ENCODE peak calls at places on chromosomes 4 and X, in eight cellular contexts. B is breast epithelium, T is K562, R is tibial artery, J is AG10803, V is osteocyte, X is lower leg skin, W is thyroid gland. S is an unnamed sample.

GRCh38 chr4:83389037-83389755 is 54.5 kb upstream of the HPSE start:
- DNase-seq in V (no peak), J (no peak), R (no peak), X (no peak), B (no peak), W (peak), T (no peak), S (no peak)

GRCh38 chr4:94127707-94128328 is 79.8 kb upstream of the SMARCAD1 start:
- DNase-seq in B (no peak), T (peak), X (no peak), J (peak), W (no peak), R (no peak), V (no peak), S (peak)

GRCh38 chrX:15299945-15300851 is 15.2 kb downstream of the ASB11 start:
- DNase-seq in W (no peak), R (no peak), V (no peak), B (no peak), J (peak), X (no peak), T (peak), S (no peak)

GRCh38 chr4:182478475-182478874 is 235.3 kb downstream of the TENM3 start:
- DNase-seq in T (peak), J (peak), W (no peak), B (no peak), V (no peak), R (no peak), X (no peak), S (peak)

GRCh38 chrX:30141966-30142365 is 73.4 kb upstream of the MAGEB2 start:
- DNase-seq in B (no peak), W (no peak), V (no peak), T (peak), J (peak), R (no peak), X (no peak), S (no peak)

GRCh38 chr4:92535599-92535998 is 231.8 kb downstream of the GRID2 start:
- DNase-seq in W (no peak), R (no peak), X (no peak), B (no peak), J (no peak), V (no peak), T (no peak), S (no peak)

GRCh38 chrX:119885554-119886428 is 9.9 kb upstream of the AKAP14 start:
- DNase-seq in J (no peak), W (no peak), V (no peak), T (peak), X (no peak), R (no peak), B (no peak), S (no peak)

GRCh38 chrX:133652185-133652584 is 236.9 kb upstream of the GPC4 start:
- DNase-seq in W (no peak), X (no peak), T (no peak), J (no peak), V (no peak), R (no peak), B (no peak), S (no peak)

GRCh38 chrX:24204331-24204730 is 54.8 kb downstream of the ZFX start:
- DNase-seq in J (peak), X (no peak), R (no peak), W (no peak), B (no peak), T (no peak), V (no peak), S (no peak)

GRCh38 chr4:96519291-96519690 is 679.4 kb downstream of the PDHA2 start:
- DNase-seq in T (no peak), B (no peak), X (no peak), R (no peak), J (no peak), W (no peak), V (no peak), S (no peak)

GRCh38 chr4:23169598-23170311 is 477.0 kb downstream of the GBA3 start:
- DNase-seq in B (no peak), R (no peak), X (no peak), W (no peak), J (no peak), V (no peak), T (no peak), S (no peak)

GRCh38 chrX:45351478-45351877 is 150.8 kb upstream of the DIPK2B start:
- DNase-seq in V (no peak), X (no peak), J (peak), B (no peak), W (no peak), R (no peak), T (no peak), S (peak)

GRCh38 chrX:68721546-68721945 is 74.1 kb downstream of the STARD8 start:
- DNase-seq in T (no peak), R (no peak), J (no peak), B (no peak), W (no peak), X (peak), V (no peak), S (no peak)

GRCh38 chr4:972651-973424 is 531 bp downstream of the DGKQ start:
- DNase-seq in R (no peak), X (no peak), V (no peak), B (no peak), J (peak), W (peak), T (peak), S (no peak)

GRCh38 chrX:48695524-48695875 is 1.0 kb upstream of the SUV39H1 start:
- DNase-seq in W (peak), J (no peak), R (no peak), B (no peak), X (no peak), T (no peak), V (no peak), S (no peak)

GRCh38 chr4:176635372-176636261 is 157.1 kb downstream of the VEGFC start:
- DNase-seq in V (no peak), W (no peak), B (no peak), R (no peak), J (peak), T (no peak), X (no peak), S (peak)

GRCh38 chrX:139692506-139692849 is 15.5 kb downstream of the MCF2 start:
- DNase-seq in J (peak), X (no peak), B (no peak), R (no peak), T (no peak), V (no peak), W (peak), S (no peak)

DNA sequence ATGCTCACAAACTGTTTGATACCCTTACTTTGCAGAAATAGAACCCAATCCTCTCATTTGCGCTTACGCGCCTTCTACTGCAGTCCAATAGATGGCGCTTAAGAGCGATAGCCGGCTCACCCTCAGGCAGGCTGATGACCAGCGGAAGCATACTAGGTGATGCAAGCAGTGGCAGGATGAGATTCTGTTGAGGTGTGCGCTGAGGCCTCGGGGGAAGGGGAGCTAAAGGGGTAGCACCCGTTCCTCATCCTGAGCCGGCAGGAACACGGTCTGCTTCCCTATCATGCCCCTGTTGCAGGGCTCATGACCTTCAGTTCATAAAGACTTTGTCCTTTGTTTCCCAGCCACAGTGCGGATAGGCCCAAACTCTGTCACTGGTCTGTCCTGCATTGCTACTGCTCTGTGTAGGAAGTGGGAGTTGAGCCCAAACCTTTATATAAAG is 628.9 kb downstream of the TLL1 start:
- DNase-seq in W (no peak), V (no peak), B (no peak), R (no peak), X (no peak), T (peak), J (no peak), S (no peak)
- TF ChIP-seq CTCF in W (no peak), V (peak), B (no peak), R (no peak), X (no peak), T (peak), J (peak), S (no peak)

GRCh38 chr4:43855283-43855682 is 593.3 kb downstream of the KCTD8 start:
- DNase-seq in W (no peak), J (no peak), T (no peak), V (no peak), X (no peak), B (no peak), R (no peak), S (no peak)
- TF ChIP-seq CTCF in W (no peak), J (no peak), T (no peak), V (no peak), X (no peak), B (no peak), R (no peak), S (no peak)

DNA sequence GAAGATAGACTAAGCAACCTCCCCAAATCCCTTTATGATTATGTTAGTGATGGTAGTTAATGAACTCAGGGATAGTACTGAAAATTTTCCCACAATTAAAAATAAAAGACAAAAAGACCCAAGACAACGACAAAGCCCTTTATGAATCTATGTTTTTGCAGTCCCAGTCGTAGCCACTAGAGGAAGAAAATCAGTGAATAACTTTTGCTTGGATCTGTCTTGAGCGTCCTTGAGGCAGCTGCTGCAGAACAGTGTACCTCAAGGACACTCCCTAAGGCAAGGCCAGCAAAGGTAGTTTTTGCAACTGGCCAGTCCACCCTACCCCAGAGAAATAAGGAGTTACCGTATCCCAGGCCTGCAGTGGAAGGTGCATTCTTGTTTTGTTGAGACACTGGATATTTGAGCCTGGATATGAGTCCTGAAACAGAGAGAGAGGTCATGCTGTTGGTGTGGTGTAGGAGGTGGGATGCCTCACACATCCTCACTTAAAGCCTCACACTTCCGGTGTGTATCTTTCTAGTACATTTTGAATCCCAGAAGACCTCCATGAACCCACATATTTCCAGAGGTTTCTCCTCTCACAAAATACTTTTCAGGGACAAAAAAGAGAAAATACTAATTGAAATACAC is 8.7 kb upstream of the TIMM8A start:
- DNase-seq in J (peak), R (no peak), W (no peak), B (no peak), X (no peak), T (peak), V (no peak), S (no peak)
- TF ChIP-seq CTCF in J (peak), R (no peak), W (no peak), B (no peak), X (no peak), T (peak), V (peak), S (peak)

DNA sequence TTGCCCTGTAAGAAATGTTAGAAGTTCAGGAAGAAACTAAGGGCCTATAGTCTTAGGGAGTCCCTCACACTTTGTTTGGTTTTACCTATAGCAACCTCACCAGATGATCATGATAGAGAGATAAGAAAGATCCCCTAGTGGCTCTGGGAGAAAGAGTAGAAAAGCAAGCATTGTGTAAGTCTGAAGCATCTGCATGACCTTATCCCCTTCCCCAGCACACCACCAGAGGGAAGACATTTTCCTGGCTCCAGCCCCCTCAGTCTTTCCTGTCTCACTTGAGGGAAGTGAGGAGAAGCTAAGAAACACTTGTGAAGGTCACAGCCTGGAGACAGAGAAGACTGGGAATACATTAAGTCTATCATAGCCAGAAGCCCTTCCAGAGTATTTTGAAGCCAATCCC is 154.0 kb downstream of the EVC2 start:
- DNase-seq in W (no peak), B (no peak), T (no peak), V (peak), J (no peak), X (peak), R (no peak), S (no peak)
- TF ChIP-seq CTCF in W (no peak), B (no peak), T (no peak), V (no peak), J (no peak), X (no peak), R (no peak), S (no peak)

DNA sequence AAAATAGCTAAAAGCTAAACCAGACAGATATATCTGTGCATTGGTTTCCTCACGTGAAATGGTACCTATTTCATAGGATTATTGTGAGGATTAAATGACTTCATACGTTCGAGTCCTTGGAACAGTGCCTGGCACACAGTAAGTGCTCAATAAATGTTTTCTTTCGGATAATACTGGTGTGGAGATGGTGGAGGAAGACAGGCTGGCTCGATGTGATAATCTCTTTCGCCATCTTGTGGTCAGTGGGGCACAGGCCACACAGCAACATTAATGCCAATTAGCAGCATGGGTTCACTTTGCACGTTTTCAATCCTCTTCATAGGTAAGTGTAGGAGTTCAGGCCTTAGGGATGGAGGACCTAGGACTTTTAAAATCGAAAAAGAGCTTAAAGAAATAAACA is 9.3 kb downstream of the PAGE4 start:
- DNase-seq in R (no peak), T (peak), B (no peak), X (no peak), V (no peak), J (peak), W (peak), S (no peak)
- TF ChIP-seq CTCF in R (peak), T (peak), B (no peak), X (no peak), V (peak), J (peak), W (peak), S (peak)

GRCh38 chrX:8783100-8784098 is 17.8 kb downstream of the FAM9A start:
- DNase-seq in V (no peak), X (no peak), J (peak), B (no peak), R (no peak), W (peak), T (peak), S (no peak)
- TF ChIP-seq CTCF in V (peak), X (no peak), J (peak), B (no peak), R (no peak), W (peak), T (peak), S (peak)

GRCh38 chrX:20685652-20686051 is 418.9 kb upstream of the RPS6KA3 start:
- DNase-seq in X (no peak), W (no peak), V (no peak), J (no peak), T (no peak), B (no peak), R (no peak), S (no peak)

GRCh38 chrX:20686256-20686655 is 419.5 kb upstream of the RPS6KA3 start:
- DNase-seq in T (no peak), X (no peak), J (no peak), W (no peak), B (no peak), R (no peak), V (no peak), S (no peak)

GRCh38 chrX:20681691-20682090 is 415.0 kb upstream of the RPS6KA3 start:
- DNase-seq in X (no peak), T (no peak), B (no peak), R (no peak), V (no peak), J (peak), W (no peak), S (no peak)

GRCh38 chrX:20680998-20681397 is 414.3 kb upstream of the RPS6KA3 start:
- DNase-seq in W (no peak), T (no peak), V (no peak), B (no peak), R (no peak), J (peak), X (no peak), S (no peak)
- TF ChIP-seq CTCF in W (no peak), T (no peak), V (no peak), B (no peak), R (no peak), J (peak), X (no peak), S (no peak)

DNA sequence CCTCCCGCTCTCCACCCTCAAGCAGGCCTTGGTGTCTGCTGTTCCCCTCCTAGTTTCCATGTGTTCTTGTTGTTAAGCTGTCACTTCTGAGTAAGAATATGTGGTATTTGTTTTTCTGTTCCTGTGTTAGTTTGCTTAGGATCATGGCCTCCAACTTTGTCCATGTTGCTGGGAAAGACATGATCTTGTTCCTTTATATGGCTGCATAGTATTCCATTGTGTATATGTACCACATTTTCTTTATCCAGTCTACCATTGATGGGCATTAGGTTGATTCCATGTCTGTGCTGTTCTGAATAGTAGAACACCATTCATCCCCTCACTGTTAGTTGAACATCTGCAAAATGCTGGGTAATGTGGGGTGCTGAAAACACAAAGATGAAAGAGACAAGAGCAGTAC is 222.9 kb downstream of the PALLD start:
- DNase-seq in B (no peak), T (no peak), X (no peak), W (no peak), V (no peak), R (no peak), J (no peak), S (no peak)
- TF ChIP-seq CTCF in B (no peak), T (no peak), X (no peak), W (no peak), V (no peak), R (no peak), J (no peak), S (no peak)

GRCh38 chrX:102517331-102517730 is 792 bp upstream of the TMSB15A start:
- DNase-seq in X (no peak), B (no peak), R (no peak), V (no peak), T (no peak), W (no peak), J (peak), S (no peak)
- TF ChIP-seq CTCF in X (no peak), B (no peak), R (no peak), V (peak), T (no peak), W (peak), J (peak), S (peak)